ENCODE peak calls at places on chromosome 9, in four cellular contexts. One of them, this sample, is unnamed.

GRCh38 chr9:133148351-133149129 is 15.2 kb downstream of the GBGT1 start:
- DNase-seq in IMR-90: peak
- DNase-seq in AG04449: no peak
- DNase-seq in cardiac fibroblast: peak
- DNase-seq in this sample: no peak

GRCh38 chr9:109401990-109402318 is 81.1 kb upstream of the EPB41L4B start:
- DNase-seq in IMR-90: peak
- DNase-seq in AG04449: no peak
- DNase-seq in cardiac fibroblast: no peak
- DNase-seq in this sample: no peak

GRCh38 chr9:93664549-93665120 is 88.3 kb downstream of the PHF2 start:
- DNase-seq in IMR-90: no peak
- DNase-seq in AG04449: no peak
- DNase-seq in cardiac fibroblast: no peak
- DNase-seq in this sample: no peak

GRCh38 chr9:104875897-104876296 is 52.1 kb downstream of the ABCA1 start:
- DNase-seq in IMR-90: no peak
- DNase-seq in AG04449: no peak
- DNase-seq in cardiac fibroblast: no peak
- DNase-seq in this sample: no peak

GRCh38 chr9:84189901-84190300 is 150.7 kb downstream of the SLC28A3 start:
- DNase-seq in IMR-90: no peak
- DNase-seq in AG04449: no peak
- DNase-seq in cardiac fibroblast: no peak
- DNase-seq in this sample: no peak

GRCh38 chr9:117555964-117556629 is 141.2 kb upstream of the ASTN2 start:
- DNase-seq in IMR-90: no peak
- DNase-seq in AG04449: no peak
- DNase-seq in cardiac fibroblast: peak
- DNase-seq in this sample: peak

GRCh38 chr9:84697494-84698114 is 28.1 kb downstream of the NTRK2 start:
- DNase-seq in IMR-90: peak
- DNase-seq in AG04449: no peak
- DNase-seq in cardiac fibroblast: peak
- DNase-seq in this sample: peak

GRCh38 chr9:87853843-87854242 is 28.8 kb upstream of the SPATA31E1 start:
- DNase-seq in IMR-90: no peak
- DNase-seq in AG04449: no peak
- DNase-seq in cardiac fibroblast: no peak
- DNase-seq in this sample: no peak

GRCh38 chr9:134562146-134562753 is 79.4 kb upstream of the COL5A1 start:
- DNase-seq in IMR-90: peak
- DNase-seq in AG04449: no peak
- DNase-seq in cardiac fibroblast: no peak
- DNase-seq in this sample: no peak

GRCh38 chr9:76451234-76451633 is 7.7 kb upstream of the GCNT1 start:
- DNase-seq in IMR-90: peak
- DNase-seq in AG04449: no peak
- DNase-seq in cardiac fibroblast: peak
- DNase-seq in this sample: no peak

GRCh38 chr9:100700689-100701318 is 122.9 kb downstream of the CAVIN4 start:
- DNase-seq in IMR-90: peak
- DNase-seq in AG04449: no peak
- DNase-seq in cardiac fibroblast: peak
- DNase-seq in this sample: peak

GRCh38 chr9:83444110-83444509 is 94.1 kb downstream of the FRMD3 start:
- DNase-seq in IMR-90: no peak
- DNase-seq in AG04449: no peak
- DNase-seq in cardiac fibroblast: peak
- DNase-seq in this sample: no peak

GRCh38 chr9:122642226-122642625 is 15.2 kb downstream of the OR1B1 start:
- DNase-seq in IMR-90: no peak
- DNase-seq in AG04449: no peak
- DNase-seq in cardiac fibroblast: no peak
- DNase-seq in this sample: no peak

GRCh38 chr9:4356306-4356705 is 56.4 kb upstream of the GLIS3 start:
- DNase-seq in IMR-90: no peak
- DNase-seq in AG04449: no peak
- DNase-seq in cardiac fibroblast: peak
- DNase-seq in this sample: no peak

GRCh38 chr9:127333326-127334064 is 63.5 kb upstream of the SLC2A8 start:
- DNase-seq in IMR-90: no peak
- DNase-seq in AG04449: no peak
- DNase-seq in cardiac fibroblast: peak
- DNase-seq in this sample: no peak

GRCh38 chr9:227882-228281 is 13.2 kb downstream of the DOCK8 start:
- DNase-seq in IMR-90: no peak
- DNase-seq in AG04449: no peak
- DNase-seq in cardiac fibroblast: no peak
- DNase-seq in this sample: no peak

GRCh38 chr9:134923466-134923865 is 5.8 kb upstream of the FCN1 start:
- DNase-seq in IMR-90: no peak
- DNase-seq in AG04449: no peak
- DNase-seq in cardiac fibroblast: no peak
- DNase-seq in this sample: no peak

GRCh38 chr9:133863193-133863592 is 125.0 kb upstream of the SARDH start:
- DNase-seq in IMR-90: no peak
- DNase-seq in AG04449: no peak
- DNase-seq in cardiac fibroblast: no peak
- DNase-seq in this sample: no peak

GRCh38 chr9:110980261-110980660 is 58.0 kb downstream of the LPAR1 start:
- DNase-seq in IMR-90: no peak
- DNase-seq in AG04449: no peak
- DNase-seq in cardiac fibroblast: no peak
- DNase-seq in this sample: no peak

GRCh38 chr9:133850937-133851336 is 112.8 kb upstream of the SARDH start:
- DNase-seq in IMR-90: no peak
- DNase-seq in AG04449: no peak
- DNase-seq in cardiac fibroblast: no peak
- DNase-seq in this sample: no peak

GRCh38 chr9:99085949-99086948 is 18.7 kb upstream of the TGFBR1 start:
- DNase-seq in IMR-90: peak
- DNase-seq in AG04449: no peak
- DNase-seq in cardiac fibroblast: no peak
- DNase-seq in this sample: no peak

GRCh38 chr9:119185298-119185697 is 183.9 kb downstream of the BRINP1 start:
- DNase-seq in IMR-90: no peak
- DNase-seq in AG04449: no peak
- DNase-seq in cardiac fibroblast: no peak
- DNase-seq in this sample: no peak

GRCh38 chr9:121684381-121685145 is 33.1 kb downstream of the DAB2IP start:
- DNase-seq in IMR-90: no peak
- DNase-seq in AG04449: no peak
- DNase-seq in cardiac fibroblast: peak
- DNase-seq in this sample: peak

GRCh38 chr9:134536101-134536900 is 105.3 kb upstream of the COL5A1 start:
- DNase-seq in IMR-90: peak
- DNase-seq in AG04449: peak
- DNase-seq in cardiac fibroblast: peak
- DNase-seq in this sample: no peak

GRCh38 chr9:32550046-32550608 is 2.0 kb upstream of the SMIM27 start:
- DNase-seq in IMR-90: peak
- DNase-seq in AG04449: no peak
- DNase-seq in cardiac fibroblast: peak
- DNase-seq in this sample: no peak

GRCh38 chr9:126489604-126490593 is 123.8 kb upstream of the LMX1B start:
- DNase-seq in IMR-90: no peak
- DNase-seq in AG04449: no peak
- DNase-seq in cardiac fibroblast: no peak
- DNase-seq in this sample: no peak

GRCh38 chr9:72930828-72931227 is 22.0 kb downstream of the ALDH1A1 start:
- DNase-seq in IMR-90: no peak
- DNase-seq in AG04449: no peak
- DNase-seq in cardiac fibroblast: no peak
- DNase-seq in this sample: no peak

GRCh38 chr9:104992696-104993095 is 64.7 kb upstream of the ABCA1 start:
- DNase-seq in IMR-90: peak
- DNase-seq in AG04449: no peak
- DNase-seq in cardiac fibroblast: peak
- DNase-seq in this sample: no peak

GRCh38 chr9:96649620-96650323 is 5.3 kb downstream of the PRXL2C start:
- DNase-seq in IMR-90: no peak
- DNase-seq in AG04449: no peak
- DNase-seq in cardiac fibroblast: no peak
- DNase-seq in this sample: no peak

GRCh38 chr9:132670816-132671371 is 630 bp downstream of the GTF3C4 start:
- DNase-seq in IMR-90: peak
- DNase-seq in AG04449: no peak
- DNase-seq in cardiac fibroblast: peak
- DNase-seq in this sample: peak

GRCh38 chr9:95742821-95743220 is 132.7 kb upstream of the ERCC6L2 start:
- DNase-seq in IMR-90: no peak
- DNase-seq in AG04449: no peak
- DNase-seq in cardiac fibroblast: no peak
- DNase-seq in this sample: no peak

GRCh38 chr9:4793412-4794005 is 765 bp downstream of the RCL1 start:
- DNase-seq in IMR-90: peak
- DNase-seq in AG04449: no peak
- DNase-seq in cardiac fibroblast: peak
- DNase-seq in this sample: no peak

GRCh38 chr9:135240222-135240621 is 152.8 kb downstream of the OLFM1 start:
- DNase-seq in IMR-90: no peak
- DNase-seq in AG04449: no peak
- DNase-seq in cardiac fibroblast: no peak
- DNase-seq in this sample: no peak

GRCh38 chr9:87148391-87149237 is 201.3 kb upstream of the GAS1 start:
- DNase-seq in IMR-90: peak
- DNase-seq in AG04449: no peak
- DNase-seq in cardiac fibroblast: peak
- DNase-seq in this sample: peak

GRCh38 chr9:37916471-37917314 is 12.8 kb upstream of the SLC25A51 start:
- DNase-seq in IMR-90: no peak
- DNase-seq in AG04449: no peak
- DNase-seq in cardiac fibroblast: peak
- DNase-seq in this sample: no peak

GRCh38 chr9:3708751-3709150 is 182.9 kb upstream of the RFX3 start:
- DNase-seq in IMR-90: peak
- DNase-seq in AG04449: no peak
- DNase-seq in cardiac fibroblast: peak
- DNase-seq in this sample: peak

GRCh38 chr9:96129698-96130097 is 172.3 kb downstream of the HSD17B3 start:
- DNase-seq in IMR-90: no peak
- DNase-seq in AG04449: no peak
- DNase-seq in cardiac fibroblast: no peak
- DNase-seq in this sample: no peak

GRCh38 chr9:127133739-127134167 is 11.3 kb upstream of the ANGPTL2 start:
- DNase-seq in IMR-90: peak
- DNase-seq in AG04449: peak
- DNase-seq in cardiac fibroblast: peak
- DNase-seq in this sample: no peak

GRCh38 chr9:20884985-20885593 is 146.4 kb downstream of the HACD4 start:
- DNase-seq in IMR-90: peak
- DNase-seq in AG04449: no peak
- DNase-seq in cardiac fibroblast: peak
- DNase-seq in this sample: peak

GRCh38 chr9:132637351-132637750 is 32.4 kb downstream of the DDX31 start:
- DNase-seq in IMR-90: no peak
- DNase-seq in AG04449: no peak
- DNase-seq in cardiac fibroblast: no peak
- DNase-seq in this sample: no peak

GRCh38 chr9:128624566-128624965 is 32.1 kb downstream of the DYNC2I2 start:
- DNase-seq in IMR-90: no peak
- DNase-seq in AG04449: no peak
- DNase-seq in cardiac fibroblast: no peak
- DNase-seq in this sample: no peak
- TF ChIP-seq CTCF in IMR-90: no peak
- TF ChIP-seq CTCF in AG04449: no peak
- TF ChIP-seq CTCF in cardiac fibroblast: no peak
- TF ChIP-seq CTCF in this sample: no peak

GRCh38 chr9:19138084-19138483 is 10.8 kb upstream of the PLIN2 start:
- DNase-seq in IMR-90: no peak
- DNase-seq in AG04449: no peak
- DNase-seq in cardiac fibroblast: no peak
- DNase-seq in this sample: no peak

GRCh38 chr9:19130436-19130835 is 3.1 kb upstream of the PLIN2 start:
- DNase-seq in IMR-90: no peak
- DNase-seq in AG04449: no peak
- DNase-seq in cardiac fibroblast: no peak
- DNase-seq in this sample: no peak

GRCh38 chr9:19133549-19134345 is 6.5 kb upstream of the PLIN2 start:
- DNase-seq in IMR-90: peak
- DNase-seq in AG04449: no peak
- DNase-seq in cardiac fibroblast: no peak
- DNase-seq in this sample: no peak

GRCh38 chr9:19137282-19137681 is 10.0 kb upstream of the PLIN2 start:
- DNase-seq in IMR-90: peak
- DNase-seq in AG04449: no peak
- DNase-seq in cardiac fibroblast: no peak
- DNase-seq in this sample: no peak

GRCh38 chr9:19136129-19136528 is 8.8 kb upstream of the PLIN2 start:
- DNase-seq in IMR-90: no peak
- DNase-seq in AG04449: no peak
- DNase-seq in cardiac fibroblast: no peak
- DNase-seq in this sample: no peak
- TF ChIP-seq CTCF in IMR-90: no peak
- TF ChIP-seq CTCF in AG04449: no peak
- TF ChIP-seq CTCF in cardiac fibroblast: no peak
- TF ChIP-seq CTCF in this sample: no peak

GRCh38 chr9:34256104-34256503 is 73.0 kb downstream of the KIF24 start:
- DNase-seq in IMR-90: no peak
- DNase-seq in AG04449: no peak
- DNase-seq in cardiac fibroblast: no peak
- DNase-seq in this sample: no peak
- TF ChIP-seq CTCF in IMR-90: no peak
- TF ChIP-seq CTCF in AG04449: peak
- TF ChIP-seq CTCF in cardiac fibroblast: no peak
- TF ChIP-seq CTCF in this sample: no peak

GRCh38 chr9:92176068-92176799 is 61.0 kb upstream of the SPTLC1 start:
- DNase-seq in IMR-90: no peak
- DNase-seq in AG04449: no peak
- DNase-seq in cardiac fibroblast: peak
- DNase-seq in this sample: no peak
- TF ChIP-seq CTCF in IMR-90: peak
- TF ChIP-seq CTCF in AG04449: peak
- TF ChIP-seq CTCF in cardiac fibroblast: peak
- TF ChIP-seq CTCF in this sample: no peak

DNA sequence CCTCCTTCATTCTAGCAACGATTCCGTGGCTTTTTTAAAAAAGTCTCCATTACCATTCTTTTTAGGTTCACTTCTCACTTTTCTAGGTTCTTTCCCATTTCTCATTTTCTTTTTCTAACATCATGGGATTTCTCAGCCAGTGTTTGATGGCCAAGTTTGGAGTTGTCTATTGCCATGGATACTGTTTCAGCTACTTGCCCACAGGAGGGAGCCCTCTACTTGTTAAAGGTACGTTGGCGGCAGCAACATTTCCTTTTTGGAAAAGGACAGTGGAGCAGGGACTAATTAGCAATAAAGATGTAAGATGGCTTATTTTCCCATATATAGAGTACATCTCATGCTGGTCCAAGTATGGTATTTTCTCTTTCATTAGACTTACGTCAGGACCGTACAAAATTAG is 2257.5 kb upstream of the C9orf72 start:
- DNase-seq in IMR-90: no peak
- DNase-seq in AG04449: no peak
- DNase-seq in cardiac fibroblast: peak
- DNase-seq in this sample: peak
- TF ChIP-seq CTCF in IMR-90: peak
- TF ChIP-seq CTCF in AG04449: no peak
- TF ChIP-seq CTCF in cardiac fibroblast: peak
- TF ChIP-seq CTCF in this sample: peak